ENCODE peak calls at places on chromosomes 5 and 9, in six cellular contexts. X is astrocyte of the spinal cord, J is psoas muscle, E is GM12865, G is AG04450, W is Karpas-422. H is an unnamed sample.

GRCh38 chr9:84597131-84597530 is 72.4 kb upstream of the NTRK2 start:
- DNase-seq in X (no peak), J (no peak), E (peak; percentile 66), G (no peak), W (no peak), H (no peak)

GRCh38 chr9:116157436-116158138 is 4.0 kb downstream of the PAPPA start:
- DNase-seq in X (peak; percentile 24), J (no peak), E (no peak), G (no peak), W (no peak), H (peak; percentile 16)

GRCh38 chr9:2771661-2772060 is 54.4 kb downstream of the KCNV2 start:
- DNase-seq in X (no peak), J (no peak), E (no peak), G (no peak), W (no peak), H (no peak)

GRCh38 chr9:107239474-107239873 is 43.6 kb upstream of the RAD23B start:
- DNase-seq in X (no peak), J (no peak), E (peak; percentile 25), G (no peak), W (peak; percentile 69), H (no peak)

GRCh38 chr5:123209163-123210013 is 120.3 kb downstream of the PRDM6 start:
- DNase-seq in X (peak; percentile 86), J (no peak), E (peak; percentile 13), G (peak; percentile 79), W (no peak), H (peak; percentile 80)

GRCh38 chr5:169695919-169696490 is 58.9 kb downstream of the DOCK2 start:
- DNase-seq in X (peak; percentile 99), J (no peak), E (no peak), G (peak; percentile 87), W (no peak), H (peak; percentile 93)

GRCh38 chr5:43363445-43364152 is 48.6 kb downstream of the CCL28 start:
- DNase-seq in X (no peak), J (no peak), E (peak; percentile 5), G (no peak), W (peak; percentile 29), H (no peak)

GRCh38 chr9:132578367-132578932 is 4.0 kb upstream of the BARHL1 start:
- DNase-seq in X (no peak), J (no peak), E (no peak), G (no peak), W (no peak), H (no peak)

GRCh38 chr9:128702949-128703615 is 779 bp downstream of the PKN3 start:
- DNase-seq in X (peak; percentile 38), J (peak; percentile 70), E (no peak), G (no peak), W (no peak), H (peak; percentile 48)

GRCh38 chr9:131668439-131669233 is 71.2 kb downstream of the RAPGEF1 start:
- DNase-seq in X (peak; percentile 90), J (no peak), E (peak; percentile 83), G (no peak), W (no peak), H (peak; percentile 50)

GRCh38 chr5:59124983-59125960 is 542.4 kb downstream of the RAB3C start:
- DNase-seq in X (peak; percentile 37), J (no peak), E (peak; percentile 41), G (no peak), W (peak; percentile 11), H (no peak)

GRCh38 chr5:147140558-147140957 is 94.3 kb upstream of the STK32A start:
- DNase-seq in X (no peak), J (no peak), E (no peak), G (no peak), W (no peak), H (no peak)

GRCh38 chr9:133263557-133263956 is 11.4 kb downstream of the ABO start:
- DNase-seq in X (no peak), J (no peak), E (no peak), G (no peak), W (no peak), H (no peak)

GRCh38 chr9:73118297-73118696 is 33.4 kb upstream of the ANXA1 start:
- DNase-seq in X (no peak), J (no peak), E (no peak), G (no peak), W (no peak), H (no peak)

GRCh38 chr9:109945571-109945970 is 165.6 kb downstream of the PALM2AKAP2 start:
- DNase-seq in X (no peak), J (no peak), E (no peak), G (no peak), W (no peak), H (no peak)

GRCh38 chr9:13397661-13398060 is 118.2 kb upstream of the MPDZ start:
- DNase-seq in X (no peak), J (no peak), E (no peak), G (no peak), W (no peak), H (no peak)

GRCh38 chr5:5658226-5658625 is 235.7 kb downstream of the ICE1 start:
- DNase-seq in X (peak; percentile 43), J (peak; percentile 62), E (peak; percentile 19), G (no peak), W (no peak), H (peak; percentile 96)

GRCh38 chr5:52864884-52865283 is 77.2 kb downstream of the ITGA1 start:
- DNase-seq in X (peak; percentile 9), J (no peak), E (no peak), G (peak; percentile 92), W (no peak), H (no peak)

GRCh38 chr5:52861368-52861767 is 73.7 kb downstream of the ITGA1 start:
- DNase-seq in X (no peak), J (no peak), E (no peak), G (no peak), W (no peak), H (no peak)

GRCh38 chr5:52867809-52868208 is 80.1 kb downstream of the ITGA1 start:
- DNase-seq in X (peak; percentile 20), J (no peak), E (no peak), G (no peak), W (no peak), H (peak; percentile 40)

GRCh38 chr5:52864376-52864775 is 76.7 kb downstream of the ITGA1 start:
- DNase-seq in X (peak; percentile 65), J (no peak), E (no peak), G (peak; percentile 56), W (no peak), H (no peak)

GRCh38 chr5:52863715-52864114 is 76.0 kb downstream of the ITGA1 start:
- DNase-seq in X (peak; percentile 6), J (no peak), E (no peak), G (no peak), W (no peak), H (no peak)
- H3K4me3 ChIP-seq in X (no peak overlapping the region), J (no peak overlapping the region), E (no peak overlapping the region), G (no peak overlapping the region), W (no peak overlapping the region), H (no peak overlapping the region)

GRCh38 chr5:151121095-151121494 is 36.5 kb downstream of the ANXA6 start:
- DNase-seq in X (no peak), J (no peak), E (no peak), G (no peak), W (no peak), H (no peak)
- H3K4me3 ChIP-seq in X (no peak overlapping the region), J (no peak overlapping the region), E (no peak overlapping the region), G (no peak overlapping the region), W (no peak overlapping the region), H (no peak overlapping the region)

DNA sequence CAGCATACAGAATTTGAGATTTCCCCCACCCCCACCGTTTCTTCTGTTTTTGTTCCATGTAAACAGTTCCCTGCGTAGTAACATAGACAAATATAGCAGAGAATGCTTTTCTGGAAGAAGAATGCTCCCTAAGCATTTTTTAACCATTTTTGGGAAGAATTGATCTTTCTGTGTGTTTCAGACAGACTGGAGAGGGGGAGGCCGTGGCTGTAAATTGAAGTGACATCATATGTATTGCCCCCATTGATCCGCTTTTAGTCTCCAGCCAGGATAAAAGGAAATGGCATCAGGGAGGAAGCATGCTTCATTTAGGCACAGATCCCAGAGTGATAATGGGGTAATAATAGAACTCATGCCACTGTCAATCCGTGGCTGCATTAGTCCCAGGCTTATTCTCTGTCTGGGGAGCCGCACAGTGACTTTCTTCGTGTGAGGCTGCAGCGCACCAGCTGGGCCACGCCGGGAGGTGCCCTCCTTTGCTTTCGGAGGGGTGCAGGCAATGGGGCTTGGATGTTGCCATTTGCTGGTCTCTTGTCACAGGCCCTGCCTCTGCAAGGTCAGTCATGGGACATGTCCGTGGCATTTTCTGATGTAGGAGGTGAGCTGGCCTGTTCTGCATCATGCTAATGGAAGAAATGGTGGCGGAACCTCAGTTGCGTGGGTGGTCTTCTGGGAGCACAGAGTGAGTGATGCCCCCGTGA is 261.5 kb downstream of the FANCC start:
- DNase-seq in X (peak; percentile 65), J (peak; percentile 73), E (no peak), G (peak; percentile 60), W (no peak), H (peak; percentile 37)
- H3K4me3 ChIP-seq in X (no peak overlapping the region), J (peak overlapping the region; percentile 47), E (no peak overlapping the region), G (peak overlapping the region; percentile 52), W (no peak overlapping the region), H (peak overlapping the region; percentile 16)

GRCh38 chr5:1883120-1883924 is 597 bp upstream of the IRX4 start:
- DNase-seq in X (no peak), J (peak; percentile 34), E (no peak), G (no peak), W (no peak), H (peak; percentile 0)

GRCh38 chr5:1882337-1883119 is at the start of gene IRX4:
- DNase-seq in X (no peak), J (peak; percentile 46), E (no peak), G (no peak), W (no peak), H (peak; percentile 67)

GRCh38 chr5:1885476-1885755 is 2.7 kb upstream of the IRX4 start:
- DNase-seq in X (no peak), J (no peak), E (no peak), G (no peak), W (no peak), H (no peak)

GRCh38 chr5:1884638-1885475 is 2.1 kb upstream of the IRX4 start:
- DNase-seq in X (no peak), J (peak; percentile 29), E (no peak), G (no peak), W (no peak), H (no peak)

DNA sequence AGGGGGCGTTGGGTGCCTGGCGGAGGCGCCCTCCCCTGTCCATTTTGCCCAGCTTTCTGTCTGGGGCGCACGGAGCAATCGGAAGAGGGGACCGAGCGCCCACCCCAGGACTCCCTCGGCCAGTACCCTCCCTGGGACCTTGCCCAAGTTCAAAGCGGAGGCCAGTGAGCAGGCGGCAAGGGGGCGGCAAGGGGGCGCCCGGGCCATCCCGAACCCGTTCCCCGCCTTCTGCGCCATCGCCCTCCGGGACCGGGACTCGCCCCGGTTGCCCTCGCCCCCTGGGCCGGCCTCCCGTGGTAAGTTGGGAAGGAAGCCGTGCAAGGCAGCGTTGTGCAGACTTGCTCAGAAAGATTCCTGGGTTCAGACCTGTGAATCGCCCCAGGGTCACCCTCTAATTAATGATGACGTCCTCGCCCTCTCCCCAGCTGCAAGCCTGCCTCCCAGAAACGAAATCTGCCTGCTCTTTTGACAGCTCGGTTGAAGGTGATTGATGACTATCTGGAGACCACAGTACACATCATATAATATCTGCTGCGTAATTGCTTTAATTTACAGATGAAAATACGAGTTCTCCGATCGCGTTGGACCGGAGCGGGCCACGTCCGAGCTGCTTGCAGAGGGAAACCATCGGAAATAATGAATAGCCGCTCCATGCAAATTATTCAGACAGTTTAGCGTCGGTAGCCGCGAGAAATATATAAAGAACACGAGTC is 1.4 kb upstream of the IRX4 start:
- DNase-seq in X (no peak), J (peak; percentile 48), E (no peak), G (no peak), W (peak; percentile 45), H (no peak)
- H3K4me3 ChIP-seq in X (no peak overlapping the region), J (peak overlapping the region; percentile 58), E (no peak overlapping the region), G (no peak overlapping the region), W (no peak overlapping the region), H (no peak overlapping the region)